ENCODE peak calls at places on chromosomes 3 and 15, in eight cellular contexts. D is H1, E is GM12878, B is stomach, I is esophagus muscularis mucosa, R is tibial nerve, S is A549, K is K562. M is an unnamed sample.

GRCh38 chr3:17235311-17235710 is 350.6 kb downstream of the PLCL2 start:
- DNase-seq in S (no peak), E (no peak), R (no peak), D (no peak), B (no peak), I (no peak), K (no peak), M (no peak)

GRCh38 chr15:22979069-22979698 is 984 bp downstream of the CYFIP1 start:
- DNase-seq in S (peak), I (no peak), E (no peak), D (peak), B (peak), K (peak), R (no peak), M (peak)

GRCh38 chr15:72198410-72199270 is 1.1 kb upstream of the GRAMD2A start:
- DNase-seq in S (no peak), D (no peak), I (no peak), E (no peak), K (no peak), R (no peak), B (no peak), M (no peak)

GRCh38 chr3:31341130-31341529 is 191.6 kb upstream of the STT3B start:
- DNase-seq in D (peak), B (peak), S (no peak), K (no peak), E (no peak), R (no peak), I (no peak), M (no peak)

GRCh38 chr3:162491957-162492356 is 995.3 kb downstream of the OTOL1 start:
- DNase-seq in S (no peak), B (no peak), R (no peak), I (no peak), D (no peak), K (no peak), E (no peak), M (no peak)

GRCh38 chr3:48432411-48433371 is 2.8 kb upstream of the PLXNB1 start:
- DNase-seq in K (no peak), B (no peak), I (no peak), S (no peak), R (no peak), E (no peak), D (no peak), M (no peak)

GRCh38 chr3:48492461-48493202 is 11.3 kb downstream of the SHISA5 start:
- DNase-seq in I (no peak), B (no peak), D (no peak), S (no peak), K (no peak), E (no peak), R (no peak), M (no peak)

GRCh38 chr3:122247087-122247824 is 63.8 kb downstream of the CASR start:
- DNase-seq in D (no peak), E (no peak), K (no peak), S (no peak), I (no peak), B (no peak), R (no peak), M (peak)

GRCh38 chr3:186973702-186974101 is 43.4 kb downstream of the ST6GAL1 start:
- DNase-seq in K (no peak), D (no peak), I (no peak), B (no peak), R (no peak), E (no peak), S (no peak), M (no peak)

GRCh38 chr3:32175607-32176197 is 62.8 kb upstream of the CMTM8 start:
- DNase-seq in K (peak), R (no peak), E (no peak), D (peak), B (peak), I (no peak), S (peak), M (no peak)

GRCh38 chr15:51335538-51335961 is 2.8 kb downstream of the CYP19A1 start:
- DNase-seq in R (no peak), B (no peak), K (no peak), D (no peak), S (no peak), I (no peak), E (peak), M (no peak)

GRCh38 chr15:40582726-40583246 is 11.3 kb upstream of the KNL1 start:
- DNase-seq in I (no peak), R (no peak), E (no peak), S (peak), D (no peak), B (no peak), K (peak), M (no peak)

GRCh38 chr3:33076952-33077351 is 20.0 kb downstream of the GLB1 start:
- DNase-seq in S (no peak), I (no peak), R (no peak), D (no peak), B (no peak), K (no peak), E (no peak), M (no peak)

GRCh38 chr15:99965376-99965775 is 232.1 kb upstream of the LYSMD4 start:
- DNase-seq in R (no peak), S (no peak), I (no peak), D (no peak), B (no peak), E (no peak), K (no peak), M (no peak)

GRCh38 chr3:127588675-127589577 is 1.6 kb downstream of the TPRA1 start:
- DNase-seq in K (no peak), E (no peak), I (no peak), B (no peak), D (no peak), R (no peak), S (no peak), M (no peak)

GRCh38 chr3:4741404-4742307 is 237.6 kb upstream of the BHLHE40 start:
- DNase-seq in E (no peak), I (peak), D (no peak), B (peak), S (peak), K (peak), R (peak), M (no peak)

GRCh38 chr3:53146319-53146868 is 14.6 kb upstream of the PRKCD start:
- DNase-seq in D (no peak), S (no peak), R (no peak), I (no peak), K (no peak), E (no peak), B (no peak), M (no peak)

GRCh38 chr15:87215100-87215499 is 1041.4 kb downstream of the NTRK3 start:
- DNase-seq in S (no peak), R (no peak), B (no peak), D (no peak), I (peak), K (no peak), E (no peak), M (no peak)

GRCh38 chr15:39641187-39641889 is 60.5 kb downstream of the THBS1 start:
- DNase-seq in E (no peak), R (no peak), B (no peak), D (no peak), S (no peak), I (no peak), K (no peak), M (no peak)

GRCh38 chr3:173750095-173750494 is 352.6 kb downstream of the NLGN1 start:
- DNase-seq in S (no peak), I (no peak), B (no peak), K (no peak), D (no peak), E (no peak), R (no peak), M (no peak)

GRCh38 chr3:159804726-159805410 is 183.8 kb upstream of the IL12A start:
- DNase-seq in B (peak), I (peak), K (peak), S (peak), R (peak), E (no peak), D (peak), M (peak)

GRCh38 chr3:66153471-66153870 is 67.3 kb upstream of the SLC25A26 start:
- DNase-seq in B (no peak), E (no peak), R (no peak), I (no peak), K (no peak), D (no peak), S (no peak), M (no peak)

GRCh38 chr3:66152336-66152735 is 68.5 kb upstream of the SLC25A26 start:
- DNase-seq in S (no peak), R (no peak), K (no peak), B (no peak), D (no peak), I (no peak), E (no peak), M (no peak)

GRCh38 chr3:66153961-66154923 is 66.6 kb upstream of the SLC25A26 start:
- DNase-seq in K (no peak), I (no peak), R (no peak), B (no peak), D (no peak), S (no peak), E (no peak), M (no peak)

GRCh38 chr3:66149269-66149668 is 71.5 kb upstream of the SLC25A26 start:
- DNase-seq in S (no peak), K (no peak), E (no peak), R (no peak), D (no peak), I (no peak), B (no peak), M (no peak)

DNA sequence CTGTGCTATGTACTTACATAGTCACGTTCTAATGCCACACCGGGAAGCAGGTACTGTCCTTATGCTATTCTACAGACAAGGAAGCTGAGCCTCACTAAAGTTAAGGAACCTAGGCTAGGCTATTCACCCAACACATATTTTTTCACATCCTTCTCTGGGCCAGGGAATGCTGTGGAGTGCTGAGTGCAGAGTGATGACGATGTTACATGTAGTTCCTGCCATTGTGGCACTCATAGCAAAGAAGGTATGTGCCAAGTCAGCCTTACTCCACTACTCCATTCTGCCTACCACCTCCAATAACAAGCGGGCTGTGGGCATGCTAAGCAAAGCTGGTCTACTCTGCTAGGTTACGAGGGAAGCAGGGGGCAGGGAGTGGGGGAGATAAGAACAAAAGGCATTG is 69.8 kb upstream of the SLC25A26 start:
- DNase-seq in I (no peak), K (no peak), B (no peak), S (no peak), R (no peak), E (no peak), D (no peak), M (no peak)
- H3K4me3 ChIP-seq in I (no peak), K (no peak), B (no peak), S (no peak), R (no peak), E (no peak), D (no peak), M (no peak)

GRCh38 chr15:75866916-75867315 is 23.7 kb downstream of the UBE2Q2 start:
- DNase-seq in K (no peak), D (no peak), B (no peak), I (no peak), R (no peak), S (no peak), E (no peak), M (no peak)
- TF ChIP-seq EP300 in K (no peak), D (no peak), B (no peak), I (no peak), R (no peak), S (no peak), E (no peak), M (no peak)

DNA sequence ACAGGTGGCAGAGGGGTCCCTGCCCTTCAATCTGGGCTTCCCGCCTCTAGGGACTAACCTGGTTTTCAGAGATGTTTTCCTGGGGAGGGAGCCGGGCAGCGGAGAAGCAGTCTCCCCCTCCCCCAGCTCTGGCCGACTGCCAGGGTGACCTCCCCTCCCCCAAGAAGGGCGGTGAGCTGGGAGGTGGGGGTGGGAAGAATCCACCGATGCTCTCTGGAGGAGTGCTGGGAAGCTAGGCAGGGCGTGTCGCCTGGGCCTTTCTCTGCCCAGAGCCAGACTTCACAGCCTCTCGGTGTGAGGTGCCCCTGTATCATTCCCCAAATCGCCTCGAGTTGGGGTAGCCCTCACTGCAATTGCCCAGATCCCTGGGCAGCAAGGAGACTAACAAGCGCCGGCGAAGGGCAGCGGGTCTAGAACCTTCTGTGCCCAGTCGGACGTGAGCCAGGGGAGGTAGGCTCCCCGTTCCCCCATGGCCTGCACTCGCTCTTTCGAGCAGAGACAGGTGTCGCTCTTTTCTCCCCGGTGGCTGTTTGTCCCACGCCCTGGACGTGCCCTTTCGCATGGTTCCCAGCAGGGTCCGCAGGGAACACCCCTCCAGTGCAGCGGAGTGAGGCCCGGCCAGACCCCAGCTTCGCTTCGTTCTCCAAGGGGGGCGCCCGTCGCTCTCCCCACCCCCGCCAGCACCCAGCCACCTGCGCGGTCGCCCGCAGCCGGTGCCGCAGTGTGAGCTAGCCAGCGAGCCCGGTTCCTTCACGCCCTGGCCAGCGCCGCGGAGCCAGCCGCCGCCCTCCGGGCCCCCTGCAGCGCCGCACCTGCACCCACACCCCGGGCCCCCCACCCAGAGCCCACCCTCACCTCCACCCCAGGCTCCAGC is 1.1 kb downstream of the RAB6B start:
- DNase-seq in B (no peak), D (peak), E (no peak), I (peak), S (no peak), K (peak), R (no peak), M (peak)
- H3K4me3 ChIP-seq in B (peak), D (peak), E (no peak), I (peak), S (peak), K (peak), R (peak), M (peak)

DNA sequence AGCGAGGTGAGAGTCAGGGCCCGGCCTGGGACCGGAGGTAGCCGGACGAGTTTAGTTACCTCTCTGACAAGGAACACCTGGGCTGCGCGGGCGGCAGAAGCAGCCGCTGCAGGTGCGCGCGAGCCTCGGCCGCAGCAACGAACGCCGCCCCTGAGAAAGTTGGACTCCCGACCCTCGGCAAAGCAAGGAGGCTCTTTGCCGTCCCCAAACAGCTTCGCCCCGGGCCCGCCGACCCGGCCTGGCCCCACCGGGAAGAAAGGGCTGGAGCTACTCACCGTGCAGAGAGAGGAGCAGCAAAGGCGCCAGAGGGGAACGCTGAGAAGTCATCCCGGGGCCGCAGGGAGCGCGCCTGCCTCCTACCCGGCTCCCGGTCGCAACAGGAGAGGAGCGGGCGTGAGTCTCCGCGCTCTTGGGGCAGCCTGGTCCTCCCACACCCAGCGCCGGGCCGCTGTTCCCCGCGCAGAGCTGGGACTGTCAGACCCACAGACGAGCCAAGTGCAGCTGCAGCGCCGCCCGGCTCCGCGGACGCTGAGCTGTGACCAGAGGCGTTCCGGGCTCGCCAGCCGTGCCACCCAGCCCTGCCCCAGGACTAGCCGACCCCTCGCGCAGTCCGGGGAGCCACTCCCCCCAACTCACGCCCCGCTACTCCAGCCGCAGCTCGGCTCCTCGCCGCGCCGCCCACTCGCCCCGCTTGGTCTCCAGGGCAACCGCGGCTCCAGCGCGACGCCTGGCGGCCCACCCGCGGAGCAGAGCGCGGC is at the start of gene IGSF11:
- DNase-seq in D (peak), B (peak), I (no peak), R (peak), K (peak), S (peak), E (no peak), M (peak)
- TF ChIP-seq EP300 in D (no peak), B (no peak), I (no peak), R (peak), K (no peak), S (no peak), E (no peak), M (no peak)

GRCh38 chr15:78069630-78070029 is 7.9 kb downstream of the TBC1D2B start:
- DNase-seq in I (no peak), D (no peak), E (no peak), R (no peak), S (no peak), K (no peak), B (no peak), M (no peak)
- H3K4me3 ChIP-seq in I (no peak), D (no peak), E (peak), R (no peak), S (no peak), K (no peak), B (no peak), M (no peak)

DNA sequence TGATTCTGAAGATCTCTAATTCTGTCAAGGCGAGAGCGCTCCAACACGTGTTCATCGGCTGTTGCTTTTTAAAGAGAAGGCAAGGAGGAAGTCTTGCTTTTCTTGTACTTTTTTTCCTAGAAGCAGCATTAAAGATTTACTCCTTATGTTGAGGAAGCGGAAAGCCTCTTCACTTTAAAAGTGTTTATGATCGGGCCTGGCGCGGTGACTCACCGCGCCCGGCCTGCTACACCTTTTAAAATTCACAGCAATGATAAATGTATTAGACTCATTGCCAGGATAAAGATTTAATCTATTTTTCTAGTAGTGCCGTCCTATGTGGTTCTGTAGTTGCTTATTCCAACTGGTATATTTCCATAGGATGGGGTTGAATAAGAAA is 818 bp upstream of the ARF4 start:
- DNase-seq in B (peak), K (no peak), S (no peak), I (no peak), E (no peak), R (no peak), D (no peak), M (peak)
- TF ChIP-seq EP300 in B (no peak), K (no peak), S (no peak), I (no peak), E (no peak), R (no peak), D (no peak), M (no peak)

M was measured in upper lobe of left lung.